ENCODE peak calls at places on chromosomes 5 and 9, in eight cellular contexts. One of them, this sample, is unnamed.

GRCh38 chr9:87194471-87194870 is 247.2 kb upstream of the GAS1 start:
- DNase-seq in GM12892: no peak
- DNase-seq in SW 1271: no peak
- DNase-seq in GM20000: no peak
- DNase-seq in frontal cortex: no peak
- DNase-seq in endodermal cell: no peak
- DNase-seq in NCI-H1694: no peak
- DNase-seq in nucleus accumbens: no peak
- DNase-seq in this sample: peak

GRCh38 chr9:73742412-73742811 is 590.7 kb downstream of the ANXA1 start:
- DNase-seq in GM12892: no peak
- DNase-seq in SW 1271: no peak
- DNase-seq in GM20000: no peak
- DNase-seq in frontal cortex: no peak
- DNase-seq in endodermal cell: no peak
- DNase-seq in NCI-H1694: no peak
- DNase-seq in nucleus accumbens: no peak
- DNase-seq in this sample: no peak

GRCh38 chr5:175013251-175013650 is 288.9 kb downstream of the MSX2 start:
- DNase-seq in GM12892: no peak
- DNase-seq in SW 1271: no peak
- DNase-seq in GM20000: no peak
- DNase-seq in frontal cortex: no peak
- DNase-seq in endodermal cell: no peak
- DNase-seq in NCI-H1694: no peak
- DNase-seq in nucleus accumbens: no peak
- DNase-seq in this sample: no peak

GRCh38 chr5:53997736-53998627 is 312.4 kb downstream of the ARL15 start:
- DNase-seq in GM12892: no peak
- DNase-seq in SW 1271: no peak
- DNase-seq in GM20000: no peak
- DNase-seq in frontal cortex: no peak
- DNase-seq in endodermal cell: no peak
- DNase-seq in NCI-H1694: no peak
- DNase-seq in nucleus accumbens: no peak
- DNase-seq in this sample: no peak

GRCh38 chr5:28896949-28897348 is 1858.6 kb upstream of the CDH9 start:
- DNase-seq in GM12892: no peak
- DNase-seq in SW 1271: no peak
- DNase-seq in GM20000: no peak
- DNase-seq in frontal cortex: no peak
- DNase-seq in endodermal cell: no peak
- DNase-seq in NCI-H1694: no peak
- DNase-seq in nucleus accumbens: no peak
- DNase-seq in this sample: no peak

GRCh38 chr9:132857601-132858342 is 20.3 kb downstream of the AK8 start:
- DNase-seq in GM12892: no peak
- DNase-seq in SW 1271: no peak
- DNase-seq in GM20000: no peak
- DNase-seq in frontal cortex: no peak
- DNase-seq in endodermal cell: peak
- DNase-seq in NCI-H1694: no peak
- DNase-seq in nucleus accumbens: no peak
- DNase-seq in this sample: peak

GRCh38 chr9:8734760-8735159 is 935.2 kb upstream of the DMAC1 start:
- DNase-seq in GM12892: no peak
- DNase-seq in SW 1271: no peak
- DNase-seq in GM20000: no peak
- DNase-seq in frontal cortex: no peak
- DNase-seq in endodermal cell: peak
- DNase-seq in NCI-H1694: no peak
- DNase-seq in nucleus accumbens: no peak
- DNase-seq in this sample: no peak

GRCh38 chr9:136377351-136378170 is 4.1 kb upstream of the CARD9 start:
- DNase-seq in GM12892: no peak
- DNase-seq in SW 1271: no peak
- DNase-seq in GM20000: no peak
- DNase-seq in frontal cortex: no peak
- DNase-seq in endodermal cell: no peak
- DNase-seq in NCI-H1694: no peak
- DNase-seq in nucleus accumbens: no peak
- DNase-seq in this sample: no peak

GRCh38 chr5:64869419-64869818 is 100.7 kb downstream of the CWC27 start:
- DNase-seq in GM12892: no peak
- DNase-seq in SW 1271: no peak
- DNase-seq in GM20000: no peak
- DNase-seq in frontal cortex: no peak
- DNase-seq in endodermal cell: no peak
- DNase-seq in NCI-H1694: no peak
- DNase-seq in nucleus accumbens: no peak
- DNase-seq in this sample: peak

GRCh38 chr5:9686211-9686610 is 56.1 kb upstream of the TAS2R1 start:
- DNase-seq in GM12892: no peak
- DNase-seq in SW 1271: no peak
- DNase-seq in GM20000: no peak
- DNase-seq in frontal cortex: no peak
- DNase-seq in endodermal cell: no peak
- DNase-seq in NCI-H1694: no peak
- DNase-seq in nucleus accumbens: no peak
- DNase-seq in this sample: peak

GRCh38 chr9:107721705-107722245 is 232.2 kb upstream of the KLF4 start:
- DNase-seq in GM12892: no peak
- DNase-seq in SW 1271: no peak
- DNase-seq in GM20000: no peak
- DNase-seq in frontal cortex: no peak
- DNase-seq in endodermal cell: no peak
- DNase-seq in NCI-H1694: no peak
- DNase-seq in nucleus accumbens: no peak
- DNase-seq in this sample: no peak

GRCh38 chr5:41629897-41630296 is 119.5 kb upstream of the PLCXD3 start:
- DNase-seq in GM12892: no peak
- DNase-seq in SW 1271: no peak
- DNase-seq in GM20000: no peak
- DNase-seq in frontal cortex: no peak
- DNase-seq in endodermal cell: no peak
- DNase-seq in NCI-H1694: no peak
- DNase-seq in nucleus accumbens: no peak
- DNase-seq in this sample: no peak